ENCODE peak calls at places on chromosome 13, in ten cellular contexts. A is epithelial cell of esophagus, X is GM13976, N is omental fat pad, K is cardiac fibroblast, M is hepatocyte, O is cardiac muscle cell, D is progenitor cell of endocrine pancreas, Z is suprapubic skin, H is transverse colon. S is an unnamed sample.
A peak's percentile ranks its signal among the peaks of the same experiment; 100 is the strongest.

GRCh38 chr13:112104873-112105234 is 37.9 kb downstream of the SOX1 start:
- DNase-seq in Z (no peak), X (no peak), A (no peak), N (no peak), K (no peak), M (no peak), H (no peak), O (no peak), D (no peak), S (no peak)

GRCh38 chr13:51801631-51802099 is 2.3 kb downstream of the DHRS12 start:
- DNase-seq in Z (no peak), K (no peak), M (no peak), D (no peak), H (peak; percentile 87), N (no peak), A (peak; percentile 47), X (no peak), O (no peak), S (peak; percentile 29)

GRCh38 chr13:36509369-36509768 is 77.1 kb downstream of the CCNA1 start:
- DNase-seq in K (no peak), Z (no peak), M (no peak), N (no peak), H (no peak), X (no peak), A (no peak), D (no peak), O (no peak), S (no peak)

GRCh38 chr13:59178344-59178743 is 985.4 kb downstream of the DIAPH3 start:
- DNase-seq in A (no peak), O (peak; percentile 35), X (no peak), M (no peak), Z (no peak), N (no peak), H (no peak), K (peak; percentile 19), D (no peak), S (no peak)

GRCh38 chr13:76677047-76677446 is 209.2 kb downstream of the KCTD12 start:
- DNase-seq in N (no peak), K (peak; percentile 83), H (no peak), O (peak; percentile 85), X (no peak), Z (no peak), D (no peak), M (no peak), A (no peak), S (peak; percentile 58)

GRCh38 chr13:76884167-76884566 is 2.0 kb downstream of the KCTD12 start:
- DNase-seq in A (peak; percentile 40), H (peak; percentile 17), D (no peak), Z (no peak), O (peak; percentile 73), K (peak; percentile 72), X (no peak), N (no peak), M (peak; percentile 71), S (peak; percentile 42)

GRCh38 chr13:40271511-40271910 is 394.9 kb downstream of the FOXO1 start:
- DNase-seq in O (no peak), K (no peak), A (no peak), H (peak; percentile 14), Z (no peak), X (no peak), N (no peak), D (no peak), M (no peak), S (no peak)

GRCh38 chr13:76754414-76754813 is 131.8 kb downstream of the KCTD12 start:
- DNase-seq in A (peak; percentile 88), N (no peak), H (no peak), X (no peak), Z (no peak), K (peak; percentile 93), D (no peak), M (peak; percentile 13), O (peak; percentile 92), S (no peak)

GRCh38 chr13:99802416-99802815 is 169.2 kb downstream of the ZIC5 start:
- DNase-seq in X (no peak), H (no peak), A (peak; percentile 62), K (no peak), N (no peak), M (no peak), Z (no peak), D (no peak), O (no peak), S (no peak)

GRCh38 chr13:91311491-91311890 is 36.0 kb upstream of the MIR17HG start:
- DNase-seq in A (no peak), X (no peak), M (no peak), H (no peak), N (no peak), Z (no peak), D (no peak), K (no peak), O (no peak), S (no peak)

GRCh38 chr13:99396446-99396845 is 89.2 kb upstream of the GPR183 start:
- DNase-seq in H (no peak), M (no peak), A (no peak), X (no peak), O (no peak), N (no peak), K (no peak), D (no peak), Z (no peak), S (no peak)

GRCh38 chr13:105445793-105446192 is 1089.7 kb downstream of the EFNB2 start:
- DNase-seq in D (no peak), A (no peak), O (no peak), H (no peak), X (no peak), K (no peak), M (no peak), Z (no peak), N (no peak), S (no peak)

GRCh38 chr13:45082964-45083363 is 37.3 kb upstream of the GTF2F2 start:
- DNase-seq in H (no peak), O (peak; percentile 13), K (peak; percentile 11), X (no peak), D (no peak), Z (no peak), N (no peak), A (no peak), M (no peak), S (peak; percentile 91)

GRCh38 chr13:24605923-24606372 is 74.3 kb upstream of the ATP12A start:
- DNase-seq in Z (no peak), D (no peak), N (no peak), H (no peak), M (peak; percentile 64), K (peak; percentile 45), X (no peak), A (peak; percentile 71), O (peak; percentile 74), S (peak; percentile 50)
- TF ChIP-seq CTCF in Z (no peak), D (peak; percentile 36), N (no peak), H (peak; percentile 59), M (peak; percentile 49), K (peak; percentile 48), X (peak; percentile 5), A (peak; percentile 56), O (peak; percentile 53), S (peak; percentile 57)

GRCh38 chr13:26074706-26075105 is 22.9 kb upstream of the SHISA2 start:
- DNase-seq in O (peak; percentile 34), A (peak; percentile 15), Z (no peak), N (no peak), D (no peak), H (no peak), M (peak; percentile 13), X (no peak), K (peak; percentile 18), S (peak; percentile 13)
- TF ChIP-seq CTCF in O (peak; percentile 11), A (no peak), Z (no peak), N (no peak), D (no peak), H (no peak), M (no peak), X (no peak), K (peak; percentile 11), S (no peak)

GRCh38 chr13:48647625-48648024 is 6.1 kb upstream of the CYSLTR2 start:
- DNase-seq in A (no peak), N (no peak), Z (no peak), D (no peak), X (no peak), M (no peak), H (peak; percentile 27), O (no peak), K (no peak), S (no peak)
- TF ChIP-seq CTCF in A (peak; percentile 12), N (no peak), Z (no peak), D (peak; percentile 9), X (no peak), M (no peak), H (peak; percentile 42), O (no peak), K (no peak), S (no peak)

GRCh38 chr13:95659500-95659899 is 15.0 kb upstream of the DZIP1 start:
- DNase-seq in Z (no peak), D (no peak), M (no peak), N (no peak), X (no peak), H (no peak), K (no peak), O (no peak), A (no peak), S (no peak)

GRCh38 chr13:95656386-95657015 is 12.0 kb upstream of the DZIP1 start:
- DNase-seq in D (no peak), X (no peak), A (peak; percentile 36), Z (no peak), K (no peak), O (peak; percentile 43), M (peak; percentile 30), N (no peak), H (no peak), S (no peak)

GRCh38 chr13:95660981-95661581 is 15.9 kb upstream of the DNAJC3 start:
- DNase-seq in A (peak; percentile 57), D (no peak), X (no peak), Z (no peak), O (peak; percentile 68), N (no peak), M (peak; percentile 64), K (peak; percentile 70), H (no peak), S (peak; percentile 54)
- TF ChIP-seq CTCF in A (peak; percentile 71), D (peak; percentile 73), X (peak; percentile 34), Z (peak; percentile 24), O (peak; percentile 61), N (no peak), M (peak; percentile 54), K (peak; percentile 52), H (peak; percentile 59), S (peak; percentile 80)

GRCh38 chr13:113209336-113209879 is at the start of gene CUL4A:
- DNase-seq in M (peak; percentile 92), A (peak; percentile 80), Z (no peak), N (no peak), X (peak; percentile 88), O (peak; percentile 82), H (peak; percentile 86), D (peak; percentile 67), K (peak; percentile 77), S (peak; percentile 73)

GRCh38 chr13:113209880-113210421 is 538 bp downstream of the CUL4A start:
- DNase-seq in X (peak; percentile 76), H (peak; percentile 76), Z (peak; percentile 88), D (peak; percentile 58), K (peak; percentile 57), A (peak; percentile 80), N (no peak), M (peak; percentile 82), O (peak; percentile 59), S (peak; percentile 68)

GRCh38 chr13:113208424-113209335 is at the start of gene PCID2:
- DNase-seq in M (peak; percentile 96), A (peak; percentile 93), Z (peak; percentile 93), D (peak; percentile 84), O (peak; percentile 92), N (peak; percentile 57), X (peak; percentile 96), H (peak; percentile 91), K (peak; percentile 90), S (peak; percentile 83)

GRCh38 chr13:113210834-113211233 is 1.4 kb downstream of the CUL4A start:
- DNase-seq in Z (no peak), O (no peak), N (no peak), D (no peak), A (no peak), X (no peak), H (no peak), K (no peak), M (no peak), S (no peak)

GRCh38 chr13:113211774-113212173 is 2.4 kb downstream of the CUL4A start:
- DNase-seq in H (no peak), Z (no peak), D (no peak), O (no peak), N (no peak), A (no peak), K (no peak), X (no peak), M (no peak), S (no peak)
- TF ChIP-seq CTCF in H (no peak), Z (no peak), D (peak; percentile 32), O (no peak), N (no peak), A (no peak), K (peak; percentile 4), X (no peak), M (no peak), S (peak; percentile 4)

S was measured in AG10803.